ENCODE peak calls at places on chromosome 16, in nine cellular contexts. K, R, P, I, Q, V, N, E and G are unnamed samples.

GRCh38 chr16:47925811-47926460 is 229.9 kb downstream of the ABCC12 start:
- DNase-seq in K (no peak), I (peak; percentile 77), R (no peak), Q (no peak), N (no peak), V (no peak), P (no peak), E (no peak), G (no peak)

GRCh38 chr16:86593913-86594312 is 15.6 kb downstream of the FOXL1 start:
- DNase-seq in I (no peak), V (no peak), E (no peak), K (no peak), R (no peak), P (no peak), N (no peak), Q (no peak), G (no peak)

GRCh38 chr16:85396879-85397871 is 215.9 kb upstream of the GSE1 start:
- DNase-seq in V (peak; percentile 18), Q (no peak), R (no peak), P (no peak), N (peak; percentile 19), E (peak; percentile 76), I (no peak), K (no peak), G (peak; percentile 64)

GRCh38 chr16:73172621-73173312 is 124.8 kb upstream of the ZFHX3 start:
- DNase-seq in Q (peak; percentile 72), E (peak; percentile 61), N (peak; percentile 88), V (peak; percentile 90), I (peak; percentile 42), R (peak; percentile 86), K (peak; percentile 36), P (no peak), G (peak; percentile 87)

GRCh38 chr16:7025616-7026190 is 306.9 kb upstream of the RBFOX1 start:
- DNase-seq in E (peak; percentile 64), V (peak; percentile 63), R (peak; percentile 60), Q (peak; percentile 65), I (no peak), N (peak; percentile 75), K (peak; percentile 25), P (no peak), G (no peak)

GRCh38 chr16:85612801-85613608 is at the start of gene GSE1:
- DNase-seq in R (peak; percentile 93), P (peak; percentile 96), K (peak; percentile 94), N (peak; percentile 97), Q (peak; percentile 97), E (peak; percentile 99), V (peak; percentile 99), I (peak; percentile 88), G (peak; percentile 96)

GRCh38 chr16:9929313-9929712 is 252.9 kb downstream of the GRIN2A start:
- DNase-seq in R (no peak), P (no peak), I (no peak), K (no peak), Q (no peak), N (no peak), V (no peak), E (no peak), G (no peak)

GRCh38 chr16:67110136-67110847 is 551 bp downstream of the PHAF1 start:
- DNase-seq in K (no peak), P (no peak), R (no peak), N (peak; percentile 33), E (no peak), Q (no peak), I (no peak), V (no peak), G (peak; percentile 68)

GRCh38 chr16:11145173-11145820 is 110.7 kb downstream of the SOCS1 start:
- DNase-seq in R (no peak), V (no peak), K (no peak), E (peak; percentile 48), Q (no peak), P (no peak), I (no peak), N (no peak), G (no peak)

GRCh38 chr16:70789231-70789926 is 11.6 kb downstream of the VAC14 start:
- DNase-seq in P (no peak), K (peak; percentile 59), V (peak; percentile 40), Q (no peak), R (peak; percentile 43), E (no peak), I (peak; percentile 66), N (peak; percentile 40), G (peak; percentile 83)

GRCh38 chr16:48955791-48956190 is 325.8 kb downstream of the CBLN1 start:
- DNase-seq in I (no peak), N (no peak), P (no peak), E (no peak), V (no peak), Q (no peak), R (no peak), K (no peak), G (no peak)

GRCh38 chr16:71408536-71408935 is 33.3 kb downstream of the TLE7 start:
- DNase-seq in R (no peak), Q (no peak), I (no peak), E (no peak), V (no peak), K (no peak), P (no peak), N (no peak), G (no peak)

GRCh38 chr16:85625485-85626117 is 12.5 kb downstream of the GSE1 start:
- DNase-seq in Q (no peak), K (no peak), E (no peak), V (peak; percentile 43), P (no peak), R (no peak), N (no peak), I (no peak), G (no peak)

GRCh38 chr16:70735141-70735979 is 49.5 kb upstream of the MTSS2 start:
- DNase-seq in K (no peak), R (peak; percentile 47), Q (no peak), E (no peak), N (no peak), V (no peak), P (no peak), I (no peak), G (no peak)

GRCh38 chr16:17076818-17077498 is 393.8 kb downstream of the XYLT1 start:
- DNase-seq in I (no peak), R (no peak), E (no peak), N (no peak), P (no peak), Q (no peak), V (no peak), K (no peak), G (no peak)

GRCh38 chr16:28321700-28322411 is 29.5 kb downstream of the SBK1 start:
- DNase-seq in N (peak; percentile 32), P (peak; percentile 12), V (no peak), Q (peak; percentile 43), K (peak; percentile 60), R (no peak), E (peak; percentile 59), I (peak; percentile 16), G (no peak)

GRCh38 chr16:11572301-11572995 is 14.3 kb downstream of the LITAF start:
- DNase-seq in Q (no peak), V (no peak), K (no peak), P (no peak), I (no peak), N (no peak), R (no peak), E (no peak), G (peak; percentile 60)

GRCh38 chr16:84190731-84191388 is at the start of gene ADAD2:
- DNase-seq in R (no peak), N (no peak), I (no peak), K (peak; percentile 31), P (peak; percentile 37), V (no peak), E (no peak), Q (no peak), G (no peak)

GRCh38 chr16:85168732-85169256 is 56.5 kb upstream of the CIBAR2 start:
- DNase-seq in N (peak; percentile 62), P (no peak), Q (peak; percentile 78), K (peak; percentile 60), I (no peak), V (peak; percentile 60), R (peak; percentile 66), E (no peak), G (peak; percentile 70)

GRCh38 chr16:5058476-5058875 is 7.3 kb downstream of the C16orf89 start:
- DNase-seq in P (no peak), K (peak; percentile 66), I (no peak), E (peak; percentile 13), N (no peak), V (no peak), Q (no peak), R (peak; percentile 59), G (no peak)
- H3K27ac ChIP-seq in P (no peak overlapping the region), K (no peak overlapping the region), I (no peak overlapping the region), E (no peak overlapping the region), N (no peak overlapping the region), V (no peak overlapping the region), Q (no peak overlapping the region), R (no peak overlapping the region), G (no peak overlapping the region)

GRCh38 chr16:65700599-65700998 is 578.7 kb upstream of the CDH11 start:
- DNase-seq in V (no peak), K (no peak), P (no peak), N (no peak), R (no peak), Q (no peak), I (no peak), E (no peak), G (no peak)

GRCh38 chr16:65710107-65710506 is 588.2 kb upstream of the CDH11 start:
- DNase-seq in N (no peak), E (no peak), P (no peak), R (no peak), K (no peak), Q (no peak), I (no peak), V (no peak), G (no peak)

GRCh38 chr16:65698943-65699342 is 577.1 kb upstream of the CDH11 start:
- DNase-seq in P (no peak), I (no peak), E (no peak), R (no peak), N (no peak), Q (no peak), V (no peak), K (no peak), G (no peak)

GRCh38 chr16:65702707-65703402 is 581.0 kb upstream of the CDH11 start:
- DNase-seq in V (no peak), N (no peak), E (no peak), Q (no peak), R (no peak), I (no peak), P (no peak), K (no peak), G (no peak)

GRCh38 chr16:65704866-65705265 is 583.0 kb upstream of the CDH11 start:
- DNase-seq in K (no peak), P (no peak), R (no peak), N (no peak), E (no peak), I (no peak), Q (no peak), V (no peak), G (no peak)
- TF ChIP-seq CTCF in K (no peak), P (peak; percentile 41), R (peak; percentile 24), N (no peak), E (no peak), I (peak; percentile 25), Q (peak; percentile 49), V (no peak), G (no peak)

GRCh38 chr16:89323120-89323960 is 105.8 kb downstream of the ZNF778 start:
- DNase-seq in N (no peak), P (no peak), E (peak; percentile 41), K (no peak), R (no peak), V (peak; percentile 8), I (no peak), Q (peak; percentile 23), G (no peak)
- H3K4me1 ChIP-seq in N (peaks cover 27% of the 10 kb centered on the region), P (peaks cover 96% of the 10 kb centered on the region), E (peaks cover 14% of the 10 kb centered on the region), K (peaks cover 97% of the 10 kb centered on the region), R (peaks cover 64% of the 10 kb centered on the region), V (peaks cover 66% of the 10 kb centered on the region), I (peaks cover 78% of the 10 kb centered on the region), Q (peaks cover 18% of the 10 kb centered on the region), G (peaks cover 70% of the 10 kb centered on the region)

GRCh38 chr16:68784226-68784625 is 47.1 kb downstream of the CDH1 start:
- DNase-seq in P (no peak), N (no peak), K (no peak), R (no peak), E (no peak), V (no peak), Q (no peak), I (no peak), G (no peak)
- H3K27ac ChIP-seq in P (no peak overlapping the region), N (no peak overlapping the region), K (no peak overlapping the region), R (no peak overlapping the region), E (no peak overlapping the region), V (peak overlapping the region; percentile 10), Q (no peak overlapping the region), I (no peak overlapping the region), G (no peak overlapping the region)